ENCODE peak calls at places on chromosomes 11 and 22, in four cellular contexts. D, N, V and H are unnamed samples.
A peak's percentile ranks its signal among the peaks of the same experiment; 100 is the strongest.

GRCh38 chr11:130725417-130726233 is 190.7 kb downstream of the SNX19 start:
- DNase-seq in D (no peak), N (no peak), V (peak; percentile 4), H (no peak)

GRCh38 chr11:64620286-64620962 is 29.4 kb downstream of the SLC22A12 start:
- DNase-seq in D (no peak), N (no peak), V (peak; percentile 16), H (no peak)

GRCh38 chr11:2213384-2213842 is 41.8 kb upstream of the TH start:
- DNase-seq in D (no peak), N (peak; percentile 19), V (no peak), H (peak; percentile 58)

GRCh38 chr22:21816787-21817496 is 50.5 kb downstream of the MAPK1 start:
- DNase-seq in D (peak; percentile 83), N (peak; percentile 73), V (no peak), H (no peak)

GRCh38 chr11:125262825-125263218 is 98.3 kb downstream of the PKNOX2 start:
- DNase-seq in D (no peak), N (no peak), V (no peak), H (no peak)

GRCh38 chr22:19892249-19892879 is 37.7 kb upstream of the GNB1L start:
- DNase-seq in D (no peak), N (peak; percentile 72), V (no peak), H (no peak)

GRCh38 chr11:115682901-115683300 is 178.7 kb upstream of the CADM1 start:
- DNase-seq in D (no peak), N (no peak), V (no peak), H (no peak)

GRCh38 chr11:122115520-122116343 is at the start of gene BLID:
- DNase-seq in D (peak; percentile 61), N (no peak), V (no peak), H (no peak)

GRCh38 chr11:1531961-1532586 is 40.0 kb downstream of the DUSP8 start:
- DNase-seq in D (no peak), N (no peak), V (no peak), H (peak; percentile 68)

GRCh38 chr22:37107779-37108621 is 1.5 kb downstream of the TMPRSS6 start:
- DNase-seq in D (no peak), N (no peak), V (no peak), H (no peak)

GRCh38 chr11:134763030-134763388 is 351.0 kb upstream of the B3GAT1 start:
- DNase-seq in D (no peak), N (no peak), V (no peak), H (peak; percentile 36)

GRCh38 chr22:47200273-47201051 is 438.0 kb downstream of the TBC1D22A start:
- DNase-seq in D (no peak), N (no peak), V (no peak), H (peak; percentile 55)

GRCh38 chr11:5600374-5600851 is 4.0 kb downstream of the TRIM6 start:
- DNase-seq in D (peak; percentile 85), N (peak; percentile 44), V (peak; percentile 67), H (peak; percentile 79)

GRCh38 chr11:106389096-106389495 is 311.6 kb downstream of the AASDHPPT start:
- DNase-seq in D (no peak), N (no peak), V (no peak), H (no peak)

GRCh38 chr11:119484741-119485605 is 62.0 kb upstream of the THY1 start:
- DNase-seq in D (peak; percentile 62), N (no peak), V (no peak), H (peak; percentile 48)

GRCh38 chr11:21933095-21933494 is 259.8 kb upstream of the ANO5 start:
- DNase-seq in D (peak; percentile 49), N (no peak), V (peak; percentile 12), H (no peak)

GRCh38 chr11:121864660-121865059 is 251.4 kb downstream of the BLID start:
- DNase-seq in D (no peak), N (no peak), V (no peak), H (no peak)

GRCh38 chr11:96055706-96056387 is 131.9 kb upstream of the MTMR2 start:
- DNase-seq in D (no peak), N (no peak), V (no peak), H (no peak)

GRCh38 chr11:134638796-134639540 is 226.9 kb upstream of the B3GAT1 start:
- DNase-seq in D (no peak), N (no peak), V (peak; percentile 43), H (no peak)

GRCh38 chr22:24421428-24421931 is 5.9 kb upstream of the ADORA2A start:
- DNase-seq in D (peak; percentile 86), N (peak; percentile 49), V (peak; percentile 53), H (no peak)

GRCh38 chr11:62612366-62613274 is at the start of the genes EML3 and ROM1:
- DNase-seq in D (peak; percentile 97), N (peak; percentile 85), V (peak; percentile 85), H (peak; percentile 95)

GRCh38 chr11:68685656-68686380 is 1.5 kb downstream of the GAL start:
- DNase-seq in D (no peak), N (no peak), V (no peak), H (no peak)

GRCh38 chr11:68687986-68688385 is 3.6 kb downstream of the GAL start:
- DNase-seq in D (no peak), N (no peak), V (no peak), H (no peak)

GRCh38 chr11:68684385-68685356 is at the start of gene GAL:
- DNase-seq in D (no peak), N (no peak), V (no peak), H (no peak)

GRCh38 chr11:68688881-68689280 is 4.5 kb downstream of the GAL start:
- DNase-seq in D (no peak), N (no peak), V (no peak), H (no peak)

GRCh38 chr11:68686486-68686885 is 2.1 kb downstream of the GAL start:
- DNase-seq in D (no peak), N (no peak), V (no peak), H (no peak)
- H3K36me3 ChIP-seq in D (no peaks in the 10 kb centered on the region), N (no peaks in the 10 kb centered on the region), V (no peaks in the 10 kb centered on the region), H (no peaks in the 10 kb centered on the region)

GRCh38 chr22:32341122-32341740 is 16.4 kb upstream of the RFPL3 start:
- DNase-seq in D (no peak), N (no peak), V (no peak), H (peak; percentile 50)
- H3K27ac ChIP-seq in D (no peak overlapping the region), N (no peak overlapping the region), V (no peak overlapping the region), H (no peak overlapping the region)

DNA sequence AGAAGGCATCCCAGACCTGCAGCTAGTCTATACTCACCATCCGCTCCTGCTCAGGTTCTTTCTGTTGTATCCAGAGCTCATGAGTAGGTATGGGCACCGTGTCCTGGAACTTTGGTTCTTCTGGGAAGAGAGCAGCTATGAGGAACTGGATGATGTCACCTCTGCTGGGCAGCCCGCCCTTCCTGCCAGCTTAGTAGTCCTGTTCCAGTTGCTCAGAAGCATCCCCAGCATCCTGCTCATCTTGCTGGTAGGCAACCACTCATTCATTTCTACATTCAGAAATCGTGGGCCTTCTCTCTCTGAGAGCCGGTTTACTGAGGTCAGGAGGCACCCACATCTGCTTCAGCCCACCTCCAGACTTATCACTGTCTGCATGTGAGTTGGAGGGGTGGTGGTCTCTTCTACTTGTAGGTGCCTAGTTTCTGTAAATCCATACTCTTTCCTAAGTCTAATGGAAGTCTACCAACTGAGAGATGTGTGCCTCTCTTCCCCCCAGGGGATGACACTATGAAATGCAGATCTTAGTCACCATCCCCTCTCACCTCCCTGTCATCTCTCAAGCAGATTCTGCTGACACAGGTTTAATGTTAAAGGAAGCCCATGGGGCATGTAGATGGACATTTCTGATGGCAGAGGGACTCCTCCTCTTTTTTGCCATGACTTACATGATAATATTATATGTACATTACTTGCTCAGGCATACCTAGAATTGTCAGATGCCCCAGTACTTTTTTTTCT is 29.6 kb upstream of the CCDC134 start:
- DNase-seq in D (no peak), N (no peak), V (no peak), H (no peak)
- H3K36me3 ChIP-seq in D (no peaks in the 10 kb centered on the region), N (no peaks in the 10 kb centered on the region), V (no peaks in the 10 kb centered on the region), H (no peaks in the 10 kb centered on the region)

GRCh38 chr11:112178428-112178827 is 3.1 kb downstream of the BCO2 start:
- DNase-seq in D (no peak), N (no peak), V (no peak), H (no peak)
- H3K27ac ChIP-seq in D (no peak overlapping the region), N (no peak overlapping the region), V (no peak overlapping the region), H (peak overlapping the region; percentile 11)

DNA sequence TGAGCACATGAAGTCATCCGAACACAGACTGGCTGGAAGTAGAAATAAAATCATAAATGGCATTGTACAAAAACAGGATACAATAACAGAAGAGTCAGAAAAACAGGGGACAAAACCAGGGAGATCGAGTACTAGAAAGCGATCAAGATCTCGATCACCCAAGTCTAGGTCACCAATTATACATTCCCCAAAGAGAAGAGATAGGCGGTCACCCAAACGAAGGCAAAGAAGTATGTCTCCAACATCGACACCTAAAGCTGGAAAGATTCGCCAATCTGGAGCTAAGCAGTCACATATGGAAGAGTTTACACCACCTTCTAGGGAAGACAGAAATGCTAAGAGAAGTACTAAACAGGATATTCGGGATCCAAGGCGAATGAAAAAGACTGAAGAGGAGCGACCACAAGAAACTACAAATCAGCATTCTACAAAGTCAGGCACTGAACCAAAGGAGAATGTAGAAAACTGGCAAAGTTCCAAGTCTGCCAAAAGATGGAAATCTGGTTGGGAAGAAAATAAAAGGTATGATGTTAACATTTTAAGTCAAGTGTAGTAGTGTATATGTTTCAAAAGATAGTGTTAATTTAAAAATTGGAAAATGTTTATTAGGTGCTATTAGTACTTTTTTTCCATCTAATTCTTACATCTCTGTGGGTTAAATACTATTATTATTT is 9.4 kb downstream of the PCF11 start:
- DNase-seq in D (no peak), N (no peak), V (no peak), H (no peak)
- H3K36me3 ChIP-seq in D (peaks cover 87% of the 10 kb centered on the region), N (peaks cover 41% of the 10 kb centered on the region), V (peaks cover 53% of the 10 kb centered on the region), H (peaks cover 78% of the 10 kb centered on the region)

GRCh38 chr11:7589861-7590260 is 76.1 kb downstream of the PPFIBP2 start:
- DNase-seq in D (no peak), N (no peak), V (no peak), H (no peak)
- H3K27ac ChIP-seq in D (no peak overlapping the region), N (no peak overlapping the region), V (no peak overlapping the region), H (no peak overlapping the region)

GRCh38 chr11:20373102-20373501 is 9.6 kb downstream of the HTATIP2 start:
- DNase-seq in D (no peak), N (no peak), V (no peak), H (no peak)

GRCh38 chr11:20373568-20374209 is 10.2 kb downstream of the HTATIP2 start:
- DNase-seq in D (no peak), N (no peak), V (no peak), H (no peak)

GRCh38 chr11:20376162-20376561 is 11.4 kb upstream of the PRMT3 start:
- DNase-seq in D (no peak), N (no peak), V (no peak), H (no peak)

GRCh38 chr11:20372081-20372480 is 8.6 kb downstream of the HTATIP2 start:
- DNase-seq in D (no peak), N (no peak), V (no peak), H (no peak)

DNA sequence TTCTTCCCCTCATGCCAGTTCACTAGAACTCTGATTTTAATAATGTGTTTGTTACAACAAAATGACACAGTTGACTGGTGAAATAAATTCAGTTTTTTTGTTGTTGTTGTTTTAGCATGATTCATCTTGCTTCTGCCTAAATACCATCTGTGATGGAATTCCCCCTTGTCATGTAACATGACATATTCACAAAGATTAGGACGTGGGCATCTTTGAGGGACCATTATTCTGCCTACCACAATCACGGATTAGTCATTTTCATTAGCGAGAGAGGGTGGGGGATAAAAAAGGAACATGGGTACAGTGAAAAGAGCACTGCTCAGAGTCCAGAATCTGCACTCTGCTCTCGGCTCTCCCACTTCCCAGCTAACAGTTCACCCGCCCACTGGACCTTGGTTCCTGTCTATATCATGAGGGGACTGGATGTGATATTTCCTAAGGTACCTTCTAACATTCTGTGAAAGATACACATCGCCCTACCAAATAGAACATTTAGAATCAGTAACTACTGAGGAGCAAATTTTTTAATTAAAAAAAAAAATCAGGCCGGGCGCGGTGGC is 11.3 kb downstream of the HTATIP2 start:
- DNase-seq in D (no peak), N (no peak), V (no peak), H (no peak)
- H3K36me3 ChIP-seq in D (peaks cover 31% of the 10 kb centered on the region), N (peaks cover 7% of the 10 kb centered on the region), V (no peaks in the 10 kb centered on the region), H (peaks cover 33% of the 10 kb centered on the region)

GRCh38 chr22:40182231-40182835 is 4.6 kb downstream of the TNRC6B start:
- DNase-seq in D (no peak), N (no peak), V (no peak), H (no peak)
- H3K27ac ChIP-seq in D (no peak overlapping the region), N (no peak overlapping the region), V (no peak overlapping the region), H (peak overlapping the region; percentile 6)